ENCODE peak calls at places on chromosomes 16 and 17, in ten cellular contexts. T, L, W, S, N, A, J, Z, V and B are unnamed samples.

GRCh38 chr17:2435181-2435741 is 34.4 kb upstream of the MNT start:
- DNase-seq in T (no peak), L (no peak), W (no peak), S (no peak), N (peak), A (peak), J (peak), Z (no peak), V (no peak), B (no peak)

GRCh38 chr17:3770471-3770870 is 30.5 kb downstream of the ITGAE start:
- DNase-seq in T (no peak), L (no peak), W (no peak), S (no peak), N (no peak), A (no peak), J (no peak), Z (no peak), V (peak), B (no peak)

GRCh38 chr17:73770115-73770848 is 126.0 kb upstream of the SDK2 start:
- DNase-seq in T (no peak), L (no peak), W (peak), S (peak), N (peak), A (peak), J (peak), Z (peak), V (no peak), B (peak)

GRCh38 chr17:71500761-71501555 is 619.9 kb upstream of the SOX9 start:
- DNase-seq in T (no peak), L (no peak), W (no peak), S (no peak), N (peak), A (no peak), J (no peak), Z (no peak), V (no peak), B (no peak)

GRCh38 chr17:721540-721937 is 6.9 kb upstream of the VPS53 start:
- DNase-seq in T (no peak), L (no peak), W (no peak), S (no peak), N (no peak), A (no peak), J (no peak), Z (no peak), V (no peak), B (no peak)

GRCh38 chr17:33404070-33404770 is 111.1 kb upstream of the ASIC2 start:
- DNase-seq in T (no peak), L (no peak), W (no peak), S (no peak), N (no peak), A (no peak), J (no peak), Z (no peak), V (no peak), B (no peak)

GRCh38 chr16:1642148-1642547 is 30.0 kb downstream of the CRAMP1 start:
- DNase-seq in T (no peak), L (no peak), W (no peak), S (peak), N (no peak), A (no peak), J (no peak), Z (no peak), V (no peak), B (no peak)

GRCh38 chr16:9837481-9837880 is 344.7 kb downstream of the GRIN2A start:
- DNase-seq in T (no peak), L (no peak), W (no peak), S (no peak), N (peak), A (no peak), J (no peak), Z (no peak), V (no peak), B (no peak)

GRCh38 chr17:62865586-62865985 is 57.5 kb upstream of the MARCHF10 start:
- DNase-seq in T (no peak), L (no peak), W (no peak), S (no peak), N (no peak), A (no peak), J (no peak), Z (no peak), V (no peak), B (no peak)

GRCh38 chr16:53518550-53519416 is 15.8 kb upstream of the AKTIP start:
- DNase-seq in T (no peak), L (peak), W (peak), S (no peak), N (peak), A (peak), J (no peak), Z (peak), V (peak), B (peak)

GRCh38 chr17:57956311-57957119 is 1.3 kb upstream of the CUEDC1 start:
- DNase-seq in T (no peak), L (peak), W (no peak), S (no peak), N (no peak), A (no peak), J (no peak), Z (no peak), V (peak), B (no peak)

GRCh38 chr17:35294756-35295155 is 51.9 kb downstream of the SLFN5 start:
- DNase-seq in T (no peak), L (no peak), W (no peak), S (no peak), N (no peak), A (no peak), J (no peak), Z (no peak), V (no peak), B (no peak)

GRCh38 chr17:78329263-78330059 is 30.4 kb downstream of the SOCS3 start:
- DNase-seq in T (no peak), L (no peak), W (peak), S (no peak), N (peak), A (peak), J (no peak), Z (peak), V (no peak), B (no peak)

GRCh38 chr17:8965394-8966168 is at the start of gene PIK3R5:
- DNase-seq in T (peak), L (peak), W (no peak), S (no peak), N (no peak), A (no peak), J (no peak), Z (no peak), V (peak), B (no peak)

GRCh38 chr16:47359478-47359877 is 101.4 kb downstream of the ITFG1 start:
- DNase-seq in T (no peak), L (no peak), W (no peak), S (no peak), N (no peak), A (no peak), J (no peak), Z (no peak), V (no peak), B (no peak)

GRCh38 chr17:70636517-70637133 is 467.3 kb downstream of the KCNJ2 start:
- DNase-seq in T (no peak), L (no peak), W (peak), S (no peak), N (peak), A (peak), J (no peak), Z (peak), V (no peak), B (peak)

GRCh38 chr16:24953721-24954120 is 61.4 kb downstream of the ARHGAP17 start:
- DNase-seq in T (no peak), L (no peak), W (no peak), S (no peak), N (no peak), A (no peak), J (no peak), Z (no peak), V (no peak), B (no peak)

GRCh38 chr17:8019161-8019560 is 16.7 kb downstream of the GUCY2D start:
- DNase-seq in T (no peak), L (no peak), W (no peak), S (no peak), N (no peak), A (no peak), J (no peak), Z (no peak), V (no peak), B (no peak)

GRCh38 chr16:69123894-69124293 is 8.5 kb downstream of the CHTF8 start:
- DNase-seq in T (no peak), L (peak), W (no peak), S (no peak), N (peak), A (peak), J (peak), Z (peak), V (peak), B (peak)

GRCh38 chr17:78818932-78819331 is 21.7 kb downstream of the USP36 start:
- DNase-seq in T (no peak), L (no peak), W (no peak), S (no peak), N (no peak), A (no peak), J (no peak), Z (no peak), V (no peak), B (peak)